ENCODE peak calls at places on chromosomes 11 and 22, in nine cellular contexts. S is SK-MEL-5; U is T-cell; X is GM23338; G is activated CD8-positive, alpha-beta T cell treated with anti-CD3 and anti-CD28 coated beads for 36 hours; V is AG09309; Y is amniotic stem cell; F is PC-3; T is iPS DF 6.9. K is an unnamed sample.
A peak's percentile ranks its signal among the peaks of the same experiment; 100 is the strongest.

GRCh38 chr22:46087816-46088277 is 62.5 kb upstream of the PPARA start:
- DNase-seq in S (peak; percentile 26), U (no peak), X (no peak), G (no peak), V (peak; percentile 79), Y (peak; percentile 47), F (no peak), T (no peak), K (no peak)

GRCh38 chr11:27255447-27255828 is 107.6 kb downstream of the CCDC34 start:
- DNase-seq in S (no peak), U (no peak), X (no peak), G (no peak), V (peak; percentile 74), Y (peak; percentile 40), F (no peak), T (no peak), K (no peak)

GRCh38 chr22:38456272-38456837 is 1.4 kb upstream of the KCNJ4 start:
- DNase-seq in S (no peak), U (no peak), X (no peak), G (no peak), V (no peak), Y (no peak), F (no peak), T (no peak), K (no peak)

GRCh38 chr11:33687733-33688479 is 12.7 kb downstream of the C11orf91 start:
- DNase-seq in S (peak; percentile 84), U (no peak), X (peak; percentile 86), G (peak; percentile 48), V (no peak), Y (peak; percentile 65), F (peak; percentile 82), T (peak; percentile 57), K (no peak)

GRCh38 chr11:132942611-132943324 is 589.5 kb downstream of the OPCML start:
- DNase-seq in S (no peak), U (no peak), X (peak; percentile 59), G (no peak), V (no peak), Y (no peak), F (no peak), T (no peak), K (no peak)

GRCh38 chr22:36979511-36979910 is 39.7 kb downstream of the TST start:
- DNase-seq in S (no peak), U (no peak), X (no peak), G (no peak), V (no peak), Y (no peak), F (no peak), T (no peak), K (no peak)

GRCh38 chr11:44876923-44877322 is 73.8 kb downstream of the TP53I11 start:
- DNase-seq in S (no peak), U (no peak), X (no peak), G (no peak), V (no peak), Y (no peak), F (no peak), T (no peak), K (no peak)

GRCh38 chr22:37176464-37177061 is 11.5 kb downstream of the C1QTNF6 start:
- DNase-seq in S (no peak), U (no peak), X (no peak), G (peak; percentile 40), V (peak; percentile 71), Y (no peak), F (no peak), T (no peak), K (no peak)

GRCh38 chr11:35126000-35126878 is 12.7 kb upstream of the CD44 start:
- DNase-seq in S (no peak), U (no peak), X (no peak), G (peak; percentile 81), V (no peak), Y (no peak), F (no peak), T (no peak), K (no peak)

GRCh38 chr22:36220457-36220921 is 18.8 kb downstream of the APOL2 start:
- DNase-seq in S (peak; percentile 28), U (no peak), X (peak; percentile 48), G (no peak), V (no peak), Y (no peak), F (peak; percentile 55), T (no peak), K (no peak)

GRCh38 chr11:13923716-13924650 is 38.5 kb upstream of the SPON1 start:
- DNase-seq in S (no peak), U (peak; percentile 27), X (no peak), G (no peak), V (no peak), Y (no peak), F (peak; percentile 75), T (no peak), K (no peak)

GRCh38 chr11:14687456-14687855 is 43.9 kb downstream of the PDE3B start:
- DNase-seq in S (no peak), U (no peak), X (no peak), G (no peak), V (no peak), Y (no peak), F (no peak), T (no peak), K (no peak)

GRCh38 chr11:95547974-95548373 is 241.6 kb downstream of the FAM76B start:
- DNase-seq in S (no peak), U (no peak), X (no peak), G (no peak), V (no peak), Y (no peak), F (no peak), T (no peak), K (peak; percentile 50)

GRCh38 chr22:19515654-19516377 is 8.4 kb downstream of the CLDN5 start:
- DNase-seq in S (no peak), U (no peak), X (no peak), G (no peak), V (no peak), Y (no peak), F (no peak), T (no peak), K (no peak)

GRCh38 chr11:117679464-117679863 is 117.6 kb downstream of the DSCAML1 start:
- DNase-seq in S (no peak), U (no peak), X (no peak), G (no peak), V (no peak), Y (no peak), F (no peak), T (no peak), K (no peak)

GRCh38 chr22:47029244-47030001 is 267.0 kb downstream of the TBC1D22A start:
- DNase-seq in S (no peak), U (no peak), X (no peak), G (no peak), V (no peak), Y (no peak), F (no peak), T (no peak), K (no peak)

GRCh38 chr22:29199702-29200400 is 5.8 kb upstream of the EMID1 start:
- DNase-seq in S (no peak), U (no peak), X (no peak), G (no peak), V (no peak), Y (no peak), F (no peak), T (no peak), K (no peak)

GRCh38 chr11:33616552-33616951 is 84.1 kb downstream of the C11orf91 start:
- DNase-seq in S (no peak), U (no peak), X (no peak), G (no peak), V (no peak), Y (no peak), F (no peak), T (no peak), K (no peak)

GRCh38 chr11:2574553-2575535 is 125.0 kb downstream of the KCNQ1OT1 start:
- DNase-seq in S (no peak), U (no peak), X (no peak), G (no peak), V (no peak), Y (no peak), F (no peak), T (no peak), K (no peak)

GRCh38 chr22:44357962-44358553 is 45.3 kb upstream of the SHISAL1 start:
- DNase-seq in S (no peak), U (no peak), X (no peak), G (no peak), V (no peak), Y (no peak), F (no peak), T (no peak), K (no peak)

K was measured in naive thymus-derived CD4-positive, alpha-beta T cell.